ENCODE peak calls at places on chromosomes 5 and 9, in eight cellular contexts. One of them, this sample, is unnamed.
A peak's percentile ranks its signal among the peaks of the same experiment; 100 is the strongest.

GRCh38 chr9:34046784-34047379 is 1.8 kb downstream of the UBAP2 start:
- DNase-seq in adipocyte: peak; percentile 31
- DNase-seq in heart left ventricle: no peak
- DNase-seq in Panc1: no peak
- DNase-seq in transverse colon: peak; percentile 25
- DNase-seq in H1: no peak
- DNase-seq in IMR-90: peak; percentile 10
- DNase-seq in hepatocyte: peak; percentile 27
- DNase-seq in this sample: no peak

GRCh38 chr9:132409828-132410528 is at the start of gene CFAP77:
- DNase-seq in IMR-90: peak; percentile 39
- DNase-seq in heart left ventricle: peak; percentile 53
- DNase-seq in adipocyte: peak; percentile 82
- DNase-seq in hepatocyte: peak; percentile 66
- DNase-seq in transverse colon: peak; percentile 24
- DNase-seq in Panc1: no peak
- DNase-seq in H1: peak; percentile 79
- DNase-seq in this sample: no peak

GRCh38 chr5:40333459-40334241 is 346.1 kb upstream of the PTGER4 start:
- DNase-seq in adipocyte: peak; percentile 55
- DNase-seq in H1: no peak
- DNase-seq in transverse colon: no peak
- DNase-seq in IMR-90: peak; percentile 43
- DNase-seq in hepatocyte: no peak
- DNase-seq in Panc1: no peak
- DNase-seq in heart left ventricle: no peak
- DNase-seq in this sample: no peak

GRCh38 chr9:114805670-114806551 is at the start of gene TNFSF15:
- DNase-seq in IMR-90: peak; percentile 44
- DNase-seq in adipocyte: peak; percentile 41
- DNase-seq in heart left ventricle: no peak
- DNase-seq in hepatocyte: peak; percentile 74
- DNase-seq in transverse colon: peak; percentile 54
- DNase-seq in H1: peak; percentile 60
- DNase-seq in Panc1: no peak
- DNase-seq in this sample: peak; percentile 59

GRCh38 chr5:31585519-31586270 is 53.2 kb upstream of the PDZD2 start:
- DNase-seq in heart left ventricle: no peak
- DNase-seq in H1: no peak
- DNase-seq in IMR-90: peak; percentile 49
- DNase-seq in hepatocyte: no peak
- DNase-seq in adipocyte: peak; percentile 13
- DNase-seq in Panc1: no peak
- DNase-seq in transverse colon: no peak
- DNase-seq in this sample: no peak

GRCh38 chr9:98899399-98900056 is 44.2 kb upstream of the COL15A1 start:
- DNase-seq in heart left ventricle: no peak
- DNase-seq in adipocyte: peak; percentile 91
- DNase-seq in IMR-90: peak; percentile 91
- DNase-seq in transverse colon: peak; percentile 19
- DNase-seq in Panc1: no peak
- DNase-seq in H1: no peak
- DNase-seq in hepatocyte: peak; percentile 69
- DNase-seq in this sample: no peak

GRCh38 chr5:135264451-135265445 is 134.3 kb downstream of the MACROH2A1 start:
- DNase-seq in IMR-90: peak; percentile 76
- DNase-seq in Panc1: no peak
- DNase-seq in heart left ventricle: no peak
- DNase-seq in H1: no peak
- DNase-seq in adipocyte: no peak
- DNase-seq in transverse colon: no peak
- DNase-seq in hepatocyte: no peak
- DNase-seq in this sample: no peak

GRCh38 chr5:176803943-176804498 is 6.3 kb upstream of the UNC5A start:
- DNase-seq in hepatocyte: peak; percentile 56
- DNase-seq in IMR-90: peak; percentile 26
- DNase-seq in transverse colon: no peak
- DNase-seq in Panc1: no peak
- DNase-seq in heart left ventricle: no peak
- DNase-seq in adipocyte: peak; percentile 26
- DNase-seq in H1: peak; percentile 86
- DNase-seq in this sample: no peak

GRCh38 chr5:95973793-95974325 is 12.2 kb upstream of the ELL2 start:
- DNase-seq in IMR-90: peak; percentile 92
- DNase-seq in hepatocyte: no peak
- DNase-seq in adipocyte: no peak
- DNase-seq in H1: no peak
- DNase-seq in heart left ventricle: no peak
- DNase-seq in transverse colon: no peak
- DNase-seq in Panc1: no peak
- DNase-seq in this sample: no peak

GRCh38 chr5:14580037-14581034 is 1.3 kb upstream of the OTULINL start:
- DNase-seq in transverse colon: peak; percentile 51
- DNase-seq in adipocyte: peak; percentile 82
- DNase-seq in H1: no peak
- DNase-seq in IMR-90: no peak
- DNase-seq in hepatocyte: peak; percentile 25
- DNase-seq in Panc1: no peak
- DNase-seq in heart left ventricle: no peak
- DNase-seq in this sample: no peak

GRCh38 chr5:135491552-135492318 is 39.6 kb upstream of the TIFAB start:
- DNase-seq in Panc1: no peak
- DNase-seq in heart left ventricle: no peak
- DNase-seq in hepatocyte: peak; percentile 63
- DNase-seq in adipocyte: no peak
- DNase-seq in H1: peak; percentile 74
- DNase-seq in transverse colon: no peak
- DNase-seq in IMR-90: no peak
- DNase-seq in this sample: peak; percentile 45

GRCh38 chr9:33082538-33083326 is 6.3 kb upstream of the SMU1 start:
- DNase-seq in H1: no peak
- DNase-seq in adipocyte: no peak
- DNase-seq in heart left ventricle: no peak
- DNase-seq in Panc1: no peak
- DNase-seq in hepatocyte: no peak
- DNase-seq in IMR-90: no peak
- DNase-seq in transverse colon: no peak
- DNase-seq in this sample: no peak

GRCh38 chr5:151094861-151095260 is 14.0 kb upstream of the TNIP1 start:
- DNase-seq in IMR-90: no peak
- DNase-seq in heart left ventricle: no peak
- DNase-seq in Panc1: no peak
- DNase-seq in transverse colon: peak; percentile 56
- DNase-seq in adipocyte: peak; percentile 39
- DNase-seq in hepatocyte: no peak
- DNase-seq in H1: no peak
- DNase-seq in this sample: no peak

GRCh38 chr5:151094054-151094858 is 13.4 kb upstream of the TNIP1 start:
- DNase-seq in H1: no peak
- DNase-seq in hepatocyte: peak; percentile 50
- DNase-seq in adipocyte: peak; percentile 49
- DNase-seq in IMR-90: peak; percentile 34
- DNase-seq in transverse colon: peak; percentile 73
- DNase-seq in Panc1: no peak
- DNase-seq in heart left ventricle: no peak
- DNase-seq in this sample: no peak

GRCh38 chr5:151097081-151097480 is 16.2 kb upstream of the TNIP1 start:
- DNase-seq in heart left ventricle: no peak
- DNase-seq in adipocyte: no peak
- DNase-seq in H1: no peak
- DNase-seq in transverse colon: no peak
- DNase-seq in IMR-90: no peak
- DNase-seq in Panc1: no peak
- DNase-seq in hepatocyte: no peak
- DNase-seq in this sample: no peak

GRCh38 chr5:151096001-151096373 is 15.2 kb upstream of the TNIP1 start:
- DNase-seq in adipocyte: no peak
- DNase-seq in IMR-90: no peak
- DNase-seq in H1: no peak
- DNase-seq in transverse colon: no peak
- DNase-seq in heart left ventricle: no peak
- DNase-seq in Panc1: no peak
- DNase-seq in hepatocyte: no peak
- DNase-seq in this sample: no peak

GRCh38 chr5:151095341-151096000 is 14.6 kb upstream of the TNIP1 start:
- DNase-seq in heart left ventricle: peak; percentile 61
- DNase-seq in hepatocyte: peak; percentile 72
- DNase-seq in transverse colon: peak; percentile 91
- DNase-seq in adipocyte: peak; percentile 48
- DNase-seq in IMR-90: no peak
- DNase-seq in H1: no peak
- DNase-seq in Panc1: no peak
- DNase-seq in this sample: no peak
- H3K4me1 ChIP-seq in heart left ventricle: peaks cover 29% of the 10 kb centered on the region
- H3K4me1 ChIP-seq in hepatocyte: peaks cover 37% of the 10 kb centered on the region
- H3K4me1 ChIP-seq in transverse colon: peaks cover 37% of the 10 kb centered on the region
- H3K4me1 ChIP-seq in adipocyte: peaks cover 54% of the 10 kb centered on the region
- H3K4me1 ChIP-seq in IMR-90: peaks cover 22% of the 10 kb centered on the region
- H3K4me1 ChIP-seq in H1: peaks cover 6% of the 10 kb centered on the region
- H3K4me1 ChIP-seq in Panc1: peaks cover 9% of the 10 kb centered on the region
- H3K4me1 ChIP-seq in this sample: peaks cover 34% of the 10 kb centered on the region

DNA sequence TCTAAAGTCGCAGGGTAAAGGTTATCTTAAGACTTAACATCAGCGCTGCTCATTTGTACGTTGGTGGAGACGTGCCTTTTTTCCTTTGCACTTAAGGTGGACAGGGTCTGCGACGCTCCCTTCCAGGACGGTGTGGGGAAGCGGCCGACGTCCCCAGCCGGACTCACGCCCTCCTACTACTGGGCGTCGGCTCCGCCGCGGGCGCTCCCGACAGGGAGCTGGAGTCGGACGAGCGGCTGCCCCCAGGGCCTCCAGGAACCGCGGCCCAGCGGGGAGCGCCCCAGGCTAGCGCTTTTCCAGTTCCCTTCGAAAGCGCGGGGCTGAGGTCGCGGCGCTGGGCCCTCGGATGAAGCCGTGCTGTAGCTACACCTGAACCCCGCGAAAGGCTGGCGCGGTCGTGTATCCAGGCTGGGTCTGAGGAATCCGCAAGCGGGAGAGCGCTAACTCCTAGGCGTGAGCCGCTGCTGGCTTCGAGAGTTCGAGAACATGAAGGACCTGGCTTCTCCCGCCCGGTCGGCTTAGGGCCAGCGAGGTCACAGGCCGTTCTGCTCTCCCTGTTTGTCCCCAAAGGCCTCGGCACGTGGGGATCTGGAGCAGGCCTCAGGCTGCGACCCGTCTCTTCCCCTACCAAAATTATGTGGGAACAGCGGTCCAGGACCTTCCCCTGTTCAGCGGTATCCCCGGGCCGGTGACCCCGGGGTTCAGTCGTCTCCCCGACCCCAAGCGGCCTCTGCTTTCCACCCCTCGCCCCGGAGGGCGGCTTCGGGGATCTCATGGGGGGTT is 3.8 kb upstream of the DMRT3 start:
- DNase-seq in adipocyte: no peak
- DNase-seq in Panc1: no peak
- DNase-seq in hepatocyte: peak; percentile 31
- DNase-seq in H1: peak; percentile 67
- DNase-seq in IMR-90: no peak
- DNase-seq in heart left ventricle: no peak
- DNase-seq in transverse colon: no peak
- DNase-seq in this sample: no peak
- H3K4me1 ChIP-seq in adipocyte: peaks cover 3% of the 10 kb centered on the region
- H3K4me1 ChIP-seq in Panc1: no peaks in the 10 kb centered on the region
- H3K4me1 ChIP-seq in hepatocyte: peaks cover 27% of the 10 kb centered on the region
- H3K4me1 ChIP-seq in H1: peaks cover 23% of the 10 kb centered on the region
- H3K4me1 ChIP-seq in IMR-90: no peaks in the 10 kb centered on the region
- H3K4me1 ChIP-seq in heart left ventricle: peaks cover 7% of the 10 kb centered on the region
- H3K4me1 ChIP-seq in transverse colon: peaks cover 10% of the 10 kb centered on the region
- H3K4me1 ChIP-seq in this sample: peaks cover 30% of the 10 kb centered on the region

GRCh38 chr5:180291234-180291940 is 496 bp downstream of the MAPK9 start:
- DNase-seq in Panc1: no peak
- DNase-seq in adipocyte: peak; percentile 32
- DNase-seq in IMR-90: no peak
- DNase-seq in H1: peak; percentile 66
- DNase-seq in hepatocyte: no peak
- DNase-seq in transverse colon: peak; percentile 26
- DNase-seq in heart left ventricle: no peak
- DNase-seq in this sample: no peak
- H3K4me1 ChIP-seq in Panc1: peaks cover 15% of the 10 kb centered on the region
- H3K4me1 ChIP-seq in adipocyte: peaks cover 29% of the 10 kb centered on the region
- H3K4me1 ChIP-seq in IMR-90: peaks cover 4% of the 10 kb centered on the region
- H3K4me1 ChIP-seq in H1: no peaks in the 10 kb centered on the region
- H3K4me1 ChIP-seq in hepatocyte: peaks cover 25% of the 10 kb centered on the region
- H3K4me1 ChIP-seq in transverse colon: peaks cover 11% of the 10 kb centered on the region
- H3K4me1 ChIP-seq in heart left ventricle: peaks cover 16% of the 10 kb centered on the region
- H3K4me1 ChIP-seq in this sample: no peaks in the 10 kb centered on the region

GRCh38 chr5:54524704-54525103 is 7.1 kb downstream of the SNX18 start:
- DNase-seq in transverse colon: peak; percentile 16
- DNase-seq in H1: no peak
- DNase-seq in heart left ventricle: peak; percentile 65
- DNase-seq in IMR-90: no peak
- DNase-seq in hepatocyte: no peak
- DNase-seq in Panc1: no peak
- DNase-seq in adipocyte: no peak
- DNase-seq in this sample: no peak

GRCh38 chr5:54525692-54526091 is 8.1 kb downstream of the SNX18 start:
- DNase-seq in hepatocyte: no peak
- DNase-seq in adipocyte: no peak
- DNase-seq in IMR-90: no peak
- DNase-seq in transverse colon: no peak
- DNase-seq in H1: no peak
- DNase-seq in Panc1: no peak
- DNase-seq in heart left ventricle: no peak
- DNase-seq in this sample: no peak

GRCh38 chr5:54524082-54524481 is 6.5 kb downstream of the SNX18 start:
- DNase-seq in adipocyte: no peak
- DNase-seq in transverse colon: no peak
- DNase-seq in IMR-90: no peak
- DNase-seq in hepatocyte: no peak
- DNase-seq in heart left ventricle: no peak
- DNase-seq in H1: no peak
- DNase-seq in Panc1: no peak
- DNase-seq in this sample: no peak

GRCh38 chr5:54526604-54527359 is 9.2 kb downstream of the SNX18 start:
- DNase-seq in H1: no peak
- DNase-seq in transverse colon: no peak
- DNase-seq in Panc1: no peak
- DNase-seq in hepatocyte: no peak
- DNase-seq in IMR-90: no peak
- DNase-seq in heart left ventricle: no peak
- DNase-seq in adipocyte: no peak
- DNase-seq in this sample: no peak

GRCh38 chr5:54525226-54525625 is 7.7 kb downstream of the SNX18 start:
- DNase-seq in IMR-90: no peak
- DNase-seq in hepatocyte: no peak
- DNase-seq in adipocyte: no peak
- DNase-seq in heart left ventricle: no peak
- DNase-seq in Panc1: no peak
- DNase-seq in H1: no peak
- DNase-seq in transverse colon: no peak
- DNase-seq in this sample: no peak
- H3K4me1 ChIP-seq in IMR-90: peaks cover 29% of the 10 kb centered on the region
- H3K4me1 ChIP-seq in hepatocyte: peaks cover 15% of the 10 kb centered on the region
- H3K4me1 ChIP-seq in adipocyte: peaks cover 71% of the 10 kb centered on the region
- H3K4me1 ChIP-seq in heart left ventricle: peaks cover 44% of the 10 kb centered on the region
- H3K4me1 ChIP-seq in Panc1: peaks cover 7% of the 10 kb centered on the region
- H3K4me1 ChIP-seq in H1: peaks cover 14% of the 10 kb centered on the region
- H3K4me1 ChIP-seq in transverse colon: peaks cover 4% of the 10 kb centered on the region
- H3K4me1 ChIP-seq in this sample: peaks cover 26% of the 10 kb centered on the region